ENCODE peak calls at places on chromosomes 12 and 14, in eight cellular contexts. One of them, this sample, is unnamed. For H3K4me1 and H3K27me3, the result is how much of the 10 kb centered on the place peaks cover.

GRCh38 chr12:68521321-68521839 is 89.3 kb upstream of the RAP1B start:
- DNase-seq in Caco-2: no peak
- DNase-seq in lower lobe of right lung: no peak
- DNase-seq in spleen: no peak
- DNase-seq in psoas muscle: no peak
- DNase-seq in suprapubic skin: no peak
- DNase-seq in cardiac muscle cell: no peak
- DNase-seq in adrenal gland: no peak
- DNase-seq in this sample: no peak

GRCh38 chr14:103561381-103562134 is 899 bp downstream of the BAG5 start:
- DNase-seq in psoas muscle: no peak
- DNase-seq in suprapubic skin: peak
- DNase-seq in cardiac muscle cell: peak
- DNase-seq in spleen: no peak
- DNase-seq in Caco-2: peak
- DNase-seq in adrenal gland: peak
- DNase-seq in lower lobe of right lung: peak
- DNase-seq in this sample: peak

GRCh38 chr12:109982211-109982610 is 14.0 kb downstream of the GIT2 start:
- DNase-seq in cardiac muscle cell: no peak
- DNase-seq in suprapubic skin: no peak
- DNase-seq in spleen: no peak
- DNase-seq in lower lobe of right lung: no peak
- DNase-seq in Caco-2: no peak
- DNase-seq in psoas muscle: no peak
- DNase-seq in adrenal gland: no peak
- DNase-seq in this sample: no peak

GRCh38 chr12:66861157-66861750 is 182.4 kb upstream of the GRIP1 start:
- DNase-seq in psoas muscle: peak
- DNase-seq in suprapubic skin: peak
- DNase-seq in Caco-2: peak
- DNase-seq in spleen: peak
- DNase-seq in adrenal gland: peak
- DNase-seq in cardiac muscle cell: peak
- DNase-seq in lower lobe of right lung: peak
- DNase-seq in this sample: peak

GRCh38 chr12:39592295-39592694 is 27.3 kb downstream of the ABCD2 start:
- DNase-seq in spleen: no peak
- DNase-seq in adrenal gland: no peak
- DNase-seq in psoas muscle: no peak
- DNase-seq in suprapubic skin: no peak
- DNase-seq in lower lobe of right lung: no peak
- DNase-seq in cardiac muscle cell: no peak
- DNase-seq in Caco-2: no peak
- DNase-seq in this sample: no peak

GRCh38 chr12:89393551-89394121 is 41.3 kb upstream of the DUSP6 start:
- DNase-seq in suprapubic skin: no peak
- DNase-seq in lower lobe of right lung: no peak
- DNase-seq in adrenal gland: no peak
- DNase-seq in psoas muscle: no peak
- DNase-seq in Caco-2: no peak
- DNase-seq in spleen: no peak
- DNase-seq in cardiac muscle cell: no peak
- DNase-seq in this sample: no peak

GRCh38 chr14:66652736-66653135 is 144.8 kb downstream of the GPHN start:
- DNase-seq in psoas muscle: no peak
- DNase-seq in spleen: no peak
- DNase-seq in cardiac muscle cell: peak
- DNase-seq in lower lobe of right lung: no peak
- DNase-seq in suprapubic skin: no peak
- DNase-seq in Caco-2: no peak
- DNase-seq in adrenal gland: no peak
- DNase-seq in this sample: no peak

GRCh38 chr14:72617391-72618011 is 276.4 kb downstream of the DPF3 start:
- DNase-seq in Caco-2: no peak
- DNase-seq in lower lobe of right lung: no peak
- DNase-seq in adrenal gland: peak
- DNase-seq in cardiac muscle cell: peak
- DNase-seq in psoas muscle: no peak
- DNase-seq in suprapubic skin: no peak
- DNase-seq in spleen: no peak
- DNase-seq in this sample: peak

GRCh38 chr12:93022603-93023340 is 93.7 kb upstream of the EEA1 start:
- DNase-seq in suprapubic skin: no peak
- DNase-seq in psoas muscle: no peak
- DNase-seq in adrenal gland: no peak
- DNase-seq in lower lobe of right lung: no peak
- DNase-seq in Caco-2: no peak
- DNase-seq in cardiac muscle cell: no peak
- DNase-seq in spleen: no peak
- DNase-seq in this sample: no peak

GRCh38 chr12:15757553-15758255 is 31.5 kb downstream of the EPS8 start:
- DNase-seq in spleen: no peak
- DNase-seq in lower lobe of right lung: no peak
- DNase-seq in adrenal gland: no peak
- DNase-seq in psoas muscle: no peak
- DNase-seq in suprapubic skin: no peak
- DNase-seq in cardiac muscle cell: no peak
- DNase-seq in Caco-2: peak
- DNase-seq in this sample: no peak

GRCh38 chr14:59254146-59254910 is 65.9 kb downstream of the DAAM1 start:
- DNase-seq in suprapubic skin: peak
- DNase-seq in cardiac muscle cell: no peak
- DNase-seq in Caco-2: no peak
- DNase-seq in adrenal gland: peak
- DNase-seq in spleen: no peak
- DNase-seq in lower lobe of right lung: peak
- DNase-seq in psoas muscle: peak
- DNase-seq in this sample: peak

GRCh38 chr12:100612557-100612956 is 39.1 kb downstream of the GAS2L3 start:
- DNase-seq in lower lobe of right lung: no peak
- DNase-seq in cardiac muscle cell: no peak
- DNase-seq in suprapubic skin: no peak
- DNase-seq in adrenal gland: no peak
- DNase-seq in Caco-2: no peak
- DNase-seq in psoas muscle: no peak
- DNase-seq in spleen: no peak
- DNase-seq in this sample: no peak

GRCh38 chr12:121801601-121802484 is 2.0 kb upstream of the SETD1B start:
- DNase-seq in Caco-2: no peak
- DNase-seq in lower lobe of right lung: no peak
- DNase-seq in adrenal gland: no peak
- DNase-seq in spleen: peak
- DNase-seq in suprapubic skin: no peak
- DNase-seq in cardiac muscle cell: no peak
- DNase-seq in psoas muscle: no peak
- DNase-seq in this sample: no peak

GRCh38 chr12:93366427-93366826 is 11.3 kb upstream of the NUDT4 start:
- DNase-seq in psoas muscle: no peak
- DNase-seq in Caco-2: no peak
- DNase-seq in cardiac muscle cell: no peak
- DNase-seq in spleen: no peak
- DNase-seq in lower lobe of right lung: no peak
- DNase-seq in suprapubic skin: no peak
- DNase-seq in adrenal gland: no peak
- DNase-seq in this sample: no peak

GRCh38 chr12:47770086-47770726 is 2.8 kb upstream of the SLC48A1 start:
- DNase-seq in psoas muscle: no peak
- DNase-seq in lower lobe of right lung: peak
- DNase-seq in adrenal gland: no peak
- DNase-seq in spleen: no peak
- DNase-seq in suprapubic skin: no peak
- DNase-seq in cardiac muscle cell: no peak
- DNase-seq in Caco-2: no peak
- DNase-seq in this sample: no peak

GRCh38 chr14:24665440-24665991 is 31.5 kb upstream of the GZMB start:
- DNase-seq in psoas muscle: no peak
- DNase-seq in spleen: no peak
- DNase-seq in cardiac muscle cell: no peak
- DNase-seq in suprapubic skin: no peak
- DNase-seq in Caco-2: no peak
- DNase-seq in adrenal gland: no peak
- DNase-seq in lower lobe of right lung: no peak
- DNase-seq in this sample: no peak

GRCh38 chr12:46367351-46368029 is 5.1 kb downstream of the SLC38A2 start:
- DNase-seq in lower lobe of right lung: no peak
- DNase-seq in adrenal gland: no peak
- DNase-seq in spleen: no peak
- DNase-seq in Caco-2: no peak
- DNase-seq in cardiac muscle cell: no peak
- DNase-seq in psoas muscle: no peak
- DNase-seq in suprapubic skin: no peak
- DNase-seq in this sample: no peak

GRCh38 chr12:46366771-46367170 is 5.8 kb downstream of the SLC38A2 start:
- DNase-seq in cardiac muscle cell: no peak
- DNase-seq in adrenal gland: no peak
- DNase-seq in spleen: no peak
- DNase-seq in suprapubic skin: no peak
- DNase-seq in psoas muscle: no peak
- DNase-seq in Caco-2: no peak
- DNase-seq in lower lobe of right lung: no peak
- DNase-seq in this sample: no peak

GRCh38 chr12:46368684-46369083 is 3.9 kb downstream of the SLC38A2 start:
- DNase-seq in Caco-2: no peak
- DNase-seq in spleen: no peak
- DNase-seq in cardiac muscle cell: no peak
- DNase-seq in adrenal gland: no peak
- DNase-seq in suprapubic skin: no peak
- DNase-seq in psoas muscle: no peak
- DNase-seq in lower lobe of right lung: no peak
- DNase-seq in this sample: no peak

GRCh38 chr12:46369095-46369473 is 3.5 kb downstream of the SLC38A2 start:
- DNase-seq in lower lobe of right lung: no peak
- DNase-seq in suprapubic skin: no peak
- DNase-seq in cardiac muscle cell: no peak
- DNase-seq in adrenal gland: no peak
- DNase-seq in spleen: no peak
- DNase-seq in psoas muscle: no peak
- DNase-seq in Caco-2: no peak
- DNase-seq in this sample: no peak

DNA sequence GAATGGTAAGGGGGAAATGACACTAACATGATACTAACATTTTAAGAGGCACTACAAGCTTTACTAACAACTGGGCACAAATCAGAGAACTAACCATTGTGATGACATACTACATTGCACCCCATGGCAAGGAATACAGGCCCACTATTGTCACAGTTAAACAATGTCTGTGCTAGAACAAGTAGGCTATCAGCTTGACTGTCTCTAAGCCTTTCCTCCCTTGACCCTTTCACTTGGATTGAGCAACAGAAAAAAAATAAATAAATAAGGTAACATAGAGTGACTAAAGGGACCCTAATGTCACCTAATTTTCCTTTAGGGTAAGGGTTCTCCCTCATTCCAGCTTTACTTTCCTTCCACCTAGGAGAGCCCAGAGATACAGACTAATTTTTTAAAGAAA is 4.4 kb downstream of the SLC38A2 start:
- DNase-seq in cardiac muscle cell: no peak
- DNase-seq in spleen: no peak
- DNase-seq in psoas muscle: no peak
- DNase-seq in suprapubic skin: no peak
- DNase-seq in lower lobe of right lung: no peak
- DNase-seq in Caco-2: no peak
- DNase-seq in adrenal gland: no peak
- DNase-seq in this sample: no peak
- H3K4me1 ChIP-seq in cardiac muscle cell: under half
- H3K4me1 ChIP-seq in spleen: half or more
- H3K4me1 ChIP-seq in psoas muscle: half or more
- H3K4me1 ChIP-seq in suprapubic skin: half or more
- H3K4me1 ChIP-seq in lower lobe of right lung: half or more
- H3K4me1 ChIP-seq in Caco-2: under half
- H3K4me1 ChIP-seq in adrenal gland: half or more
- H3K4me1 ChIP-seq in this sample: under half

DNA sequence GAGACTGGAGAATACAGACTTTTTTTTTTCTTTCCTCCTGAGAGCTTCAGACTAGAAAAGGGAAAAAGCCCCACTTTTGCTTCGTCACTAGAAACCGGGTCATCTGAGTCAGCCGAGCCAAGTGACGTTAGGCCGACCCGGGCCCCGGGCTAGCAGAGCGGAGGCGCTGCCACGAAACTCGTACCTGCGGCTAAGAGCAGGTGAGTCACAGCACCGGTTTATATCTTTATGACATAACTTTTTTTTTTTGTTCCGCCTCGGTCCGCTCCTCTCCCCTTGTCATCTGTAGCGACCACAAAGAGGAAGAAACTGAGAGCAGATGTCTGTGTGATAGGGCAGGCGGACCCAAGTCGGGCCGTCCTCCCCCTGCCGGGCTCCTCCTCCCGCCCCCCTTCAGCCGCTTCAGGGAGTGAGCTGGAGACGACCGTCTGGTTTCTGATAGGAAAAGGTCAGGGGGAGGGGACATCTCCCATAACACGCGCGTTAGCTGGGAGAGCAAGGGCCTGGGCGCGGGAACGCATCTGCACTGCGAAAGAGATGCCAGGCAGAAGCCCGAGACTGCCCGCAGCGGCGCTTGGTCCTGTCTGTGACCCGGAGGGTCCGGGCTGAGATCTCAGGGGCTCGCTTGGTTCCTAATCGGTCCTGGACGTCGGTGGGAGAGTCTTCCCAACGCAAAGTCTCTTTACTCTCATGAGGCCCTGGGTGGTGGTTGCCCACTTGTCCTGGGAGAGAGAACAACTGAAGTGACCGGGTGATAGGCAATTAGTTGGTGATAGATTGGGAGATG is 573 bp downstream of the TTC6 start:
- DNase-seq in psoas muscle: no peak
- DNase-seq in suprapubic skin: no peak
- DNase-seq in cardiac muscle cell: no peak
- DNase-seq in lower lobe of right lung: peak
- DNase-seq in adrenal gland: no peak
- DNase-seq in Caco-2: peak
- DNase-seq in spleen: no peak
- DNase-seq in this sample: peak
- H3K27me3 ChIP-seq in psoas muscle: half or more
- H3K27me3 ChIP-seq in suprapubic skin: half or more
- H3K27me3 ChIP-seq in cardiac muscle cell: half or more
- H3K27me3 ChIP-seq in lower lobe of right lung: half or more
- H3K27me3 ChIP-seq in adrenal gland: half or more
- H3K27me3 ChIP-seq in Caco-2: under half
- H3K27me3 ChIP-seq in spleen: half or more
- H3K27me3 ChIP-seq in this sample: half or more

GRCh38 chr12:25926536-25926935 is 31.9 kb upstream of the RASSF8 start:
- DNase-seq in cardiac muscle cell: no peak
- DNase-seq in suprapubic skin: no peak
- DNase-seq in adrenal gland: no peak
- DNase-seq in Caco-2: no peak
- DNase-seq in psoas muscle: no peak
- DNase-seq in spleen: no peak
- DNase-seq in lower lobe of right lung: no peak
- DNase-seq in this sample: no peak
- H3K4me1 ChIP-seq in cardiac muscle cell: under half
- H3K4me1 ChIP-seq in suprapubic skin: under half
- H3K4me1 ChIP-seq in adrenal gland: under half
- H3K4me1 ChIP-seq in Caco-2: under half
- H3K4me1 ChIP-seq in psoas muscle: under half
- H3K4me1 ChIP-seq in spleen: under half
- H3K4me1 ChIP-seq in lower lobe of right lung: under half
- H3K4me1 ChIP-seq in this sample: under half

DNA sequence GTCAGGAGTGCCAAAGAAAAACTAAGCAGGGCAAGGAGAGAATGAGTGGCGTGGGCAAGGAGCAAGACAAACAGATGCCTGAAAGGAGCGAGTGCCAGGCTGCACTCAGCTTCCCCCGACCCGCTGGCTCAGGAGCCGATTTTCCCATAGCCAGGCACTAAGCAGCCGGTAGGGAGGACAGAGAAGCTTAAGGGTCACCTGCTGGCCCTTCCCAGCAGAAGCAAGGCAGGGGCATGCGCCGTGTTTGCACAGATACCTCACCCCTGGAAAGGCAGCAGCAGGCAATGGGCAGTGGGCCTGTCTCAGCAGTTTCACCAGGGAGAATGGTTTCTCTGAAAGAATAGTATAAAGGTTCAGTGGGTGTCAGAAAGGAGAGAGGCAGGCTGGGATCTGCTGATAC is 104.9 kb upstream of the FKBP4 start:
- DNase-seq in Caco-2: peak
- DNase-seq in adrenal gland: no peak
- DNase-seq in suprapubic skin: no peak
- DNase-seq in cardiac muscle cell: no peak
- DNase-seq in psoas muscle: no peak
- DNase-seq in lower lobe of right lung: no peak
- DNase-seq in spleen: no peak
- DNase-seq in this sample: no peak
- H3K27me3 ChIP-seq in Caco-2: under half
- H3K27me3 ChIP-seq in adrenal gland: under half
- H3K27me3 ChIP-seq in suprapubic skin: under half
- H3K27me3 ChIP-seq in cardiac muscle cell: under half
- H3K27me3 ChIP-seq in psoas muscle: under half
- H3K27me3 ChIP-seq in lower lobe of right lung: under half
- H3K27me3 ChIP-seq in spleen: under half
- H3K27me3 ChIP-seq in this sample: half or more